ENCODE peak calls at places on chromosomes 11 and 22, in four cellular contexts. M is GM12878, G is HepG2, H is K562. Y is an unnamed sample.

GRCh38 chr11:2837096-2837601 is 48.4 kb downstream of the CDKN1C start:
- DNase-seq in M (no peak), G (peak; percentile 62), H (peak; percentile 85), Y (peak; percentile 49)

GRCh38 chr11:103585401-103585800 is 451.0 kb upstream of the DDI1 start:
- DNase-seq in H (no peak), M (no peak), G (no peak), Y (no peak)

GRCh38 chr11:126350811-126351210 is 4.7 kb upstream of the ST3GAL4 start:
- DNase-seq in M (no peak), G (no peak), H (no peak), Y (no peak)

GRCh38 chr11:46296520-46297448 is 19.3 kb downstream of the CREB3L1 start:
- DNase-seq in M (no peak), G (no peak), H (peak; percentile 92), Y (peak; percentile 61)

GRCh38 chr11:78223320-78223954 is 34.7 kb downstream of the USP35 start:
- DNase-seq in H (no peak), M (peak; percentile 62), G (no peak), Y (no peak)

GRCh38 chr11:46389450-46390330 is 1.9 kb downstream of the CHRM4 start:
- DNase-seq in G (peak; percentile 61), H (peak; percentile 65), M (no peak), Y (peak; percentile 83)

GRCh38 chr11:71452354-71453020 is 516 bp upstream of the NADSYN1 start:
- DNase-seq in M (no peak), G (peak; percentile 11), H (no peak), Y (no peak)

GRCh38 chr11:76560219-76560618 is 110.3 kb downstream of the LRRC32 start:
- DNase-seq in M (no peak), H (no peak), G (no peak), Y (no peak)

GRCh38 chr11:1744879-1745700 is 5.3 kb downstream of the IFITM10 start:
- DNase-seq in M (no peak), H (no peak), G (no peak), Y (no peak)

GRCh38 chr11:113201055-113201818 is 113.1 kb upstream of the TTC12 start:
- DNase-seq in G (no peak), M (no peak), H (no peak), Y (no peak)

GRCh38 chr11:72740060-72740424 is 12.2 kb downstream of the ARAP1 start:
- DNase-seq in H (no peak), G (no peak), M (no peak), Y (no peak)

GRCh38 chr11:5380740-5381342 is 2.8 kb upstream of the OR51M1 start:
- DNase-seq in M (no peak), G (peak; percentile 52), H (peak; percentile 54), Y (peak; percentile 60)

GRCh38 chr22:35023692-35024363 is 42.1 kb upstream of the ISX start:
- DNase-seq in H (peak; percentile 74), G (no peak), M (no peak), Y (peak; percentile 86)

GRCh38 chr22:28032896-28033295 is 113.8 kb upstream of the PITPNB start:
- DNase-seq in H (no peak), M (no peak), G (no peak), Y (no peak)

GRCh38 chr11:898540-899190 is 11.9 kb downstream of the CHID1 start:
- DNase-seq in G (peak; percentile 23), M (no peak), H (no peak), Y (no peak)

GRCh38 chr11:22466809-22467208 is 128.6 kb downstream of the SLC17A6 start:
- DNase-seq in H (no peak), G (no peak), M (no peak), Y (no peak)
- TF ChIP-seq TARDBP in H (no peak), G (no peak), M (no peak), Y (no peak)

GRCh38 chr22:47406896-47407295 is 644.4 kb downstream of the TBC1D22A start:
- DNase-seq in H (no peak), M (no peak), G (no peak), Y (no peak)
- TF ChIP-seq TARDBP in H (no peak), M (no peak), G (no peak), Y (no peak)

DNA sequence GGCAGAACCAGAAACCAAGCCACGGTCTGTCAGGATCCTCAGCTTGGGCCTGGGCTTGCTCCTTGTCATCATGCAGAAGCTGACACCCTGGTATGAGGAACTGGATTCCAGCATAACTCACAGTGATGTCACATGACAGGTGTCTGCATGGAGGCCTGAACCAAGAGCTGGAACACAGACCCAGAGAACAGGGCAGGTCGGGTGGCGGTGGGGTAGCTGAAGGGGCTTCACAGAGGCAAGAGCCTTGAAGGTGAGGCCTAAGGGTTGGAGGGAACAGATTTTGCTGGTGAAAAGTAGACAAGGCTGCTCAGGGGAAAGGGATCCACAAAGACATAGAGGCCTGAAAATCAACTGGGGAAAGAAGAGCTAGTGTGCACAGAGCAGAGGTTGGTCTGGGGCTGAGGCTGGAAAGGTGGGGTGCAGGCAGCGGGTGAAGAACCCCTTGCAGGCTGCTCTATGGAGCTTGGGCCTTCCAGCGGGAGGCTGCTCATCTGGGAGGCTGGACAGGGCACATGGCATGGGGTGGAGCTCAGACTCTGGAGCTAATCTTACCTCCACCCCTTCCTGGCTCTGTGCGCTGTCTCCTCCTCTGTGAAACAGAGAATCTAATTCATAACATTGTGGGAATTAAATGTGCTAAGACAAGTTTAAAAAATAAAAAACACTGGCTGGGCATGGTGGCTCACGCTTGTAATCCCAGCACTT is 18.4 kb upstream of the RPS3 start:
- DNase-seq in G (peak; percentile 60), H (no peak), M (no peak), Y (no peak)
- TF ChIP-seq TARDBP in G (no peak), H (no peak), M (no peak), Y (no peak)

DNA sequence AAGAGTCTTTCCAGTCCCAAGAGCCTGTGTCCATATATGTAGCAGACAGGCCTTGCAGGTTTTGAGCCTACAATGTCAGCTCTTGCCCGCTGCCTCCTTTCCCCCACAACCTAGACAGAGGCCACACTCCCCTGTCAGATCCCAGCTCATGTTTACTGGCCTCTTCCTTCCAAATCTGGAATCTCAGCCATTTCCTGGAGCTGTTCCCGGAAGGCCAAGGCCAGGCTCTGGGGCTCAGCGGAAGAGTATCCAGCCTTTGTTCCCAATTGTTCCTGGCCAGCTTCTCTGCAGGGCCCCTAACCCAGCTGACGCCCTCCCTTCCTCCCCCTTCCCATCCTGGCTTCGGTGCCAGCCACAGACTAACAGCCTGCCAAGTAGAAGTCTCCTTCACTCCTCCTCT is 1.0 kb upstream of the ROBO4 start:
- DNase-seq in M (no peak), H (no peak), G (peak; percentile 44), Y (no peak)
- TF ChIP-seq TARDBP in M (no peak), H (no peak), G (peak; percentile 35), Y (no peak)

GRCh38 chr22:25334091-25334490 is 114.7 kb downstream of the CRYBB2 start:
- DNase-seq in M (peak; percentile 0), G (peak; percentile 49), H (peak; percentile 22), Y (peak; percentile 73)
- TF ChIP-seq TARDBP in M (no peak), G (no peak), H (no peak), Y (no peak)

DNA sequence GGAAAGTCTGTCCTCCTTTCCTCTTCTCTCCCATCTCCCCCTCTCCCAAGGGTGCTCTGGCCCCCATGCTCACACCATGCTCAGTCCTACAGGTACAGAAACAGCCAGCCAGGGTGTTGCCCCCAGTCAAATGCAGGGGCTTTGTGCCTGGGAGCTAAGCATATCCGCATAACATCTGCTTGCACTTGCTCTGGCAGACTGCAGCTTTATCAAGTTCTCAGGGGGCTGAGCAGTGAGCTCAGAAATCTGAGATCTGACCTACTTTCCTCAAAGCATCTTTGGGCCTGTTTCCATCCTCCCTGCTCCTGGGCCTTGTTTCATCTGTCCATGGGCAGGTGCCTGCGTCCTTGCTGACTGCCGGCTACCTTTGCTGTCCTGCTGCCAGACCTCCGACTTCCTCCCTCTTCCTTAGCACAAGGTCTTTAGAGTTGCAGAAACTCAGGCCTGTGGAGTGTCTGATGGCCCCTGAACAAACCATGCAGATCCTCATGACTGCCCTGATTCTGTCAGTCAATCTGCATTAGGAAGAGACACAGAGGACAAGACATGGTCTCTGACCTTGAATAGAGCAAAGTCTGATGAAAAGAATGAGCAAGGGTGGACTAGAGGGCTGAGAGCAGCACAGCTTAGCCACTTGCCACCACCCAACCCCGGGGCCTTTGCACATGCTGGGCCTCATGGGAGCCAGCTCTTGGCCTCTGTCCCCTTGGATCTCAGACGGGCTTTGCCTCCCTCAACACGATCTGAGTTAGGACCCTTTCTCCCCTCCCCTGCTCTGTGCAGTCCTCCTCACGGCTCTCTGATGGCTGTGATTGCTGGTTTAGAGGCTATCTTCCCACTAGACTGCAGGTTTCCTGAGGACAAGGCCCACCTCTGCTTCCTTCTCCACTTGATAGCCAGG is 131.4 kb upstream of the B3GAT1 start:
- DNase-seq in G (no peak), H (no peak), M (no peak), Y (no peak)
- TF ChIP-seq TARDBP in G (no peak), H (no peak), M (no peak), Y (no peak)

GRCh38 chr11:122601131-122602125 is 54.1 kb upstream of the UBASH3B start:
- DNase-seq in M (no peak), G (peak; percentile 40), H (no peak), Y (no peak)

GRCh38 chr11:122595246-122595645 is 60.3 kb upstream of the UBASH3B start:
- DNase-seq in G (no peak), M (no peak), H (no peak), Y (no peak)

GRCh38 chr11:122599434-122599833 is 56.1 kb upstream of the UBASH3B start:
- DNase-seq in H (no peak), M (no peak), G (no peak), Y (no peak)

GRCh38 chr11:122600290-122600689 is 55.2 kb upstream of the UBASH3B start:
- DNase-seq in H (no peak), M (no peak), G (no peak), Y (no peak)

GRCh38 chr11:122598971-122599370 is 56.6 kb upstream of the UBASH3B start:
- DNase-seq in M (no peak), G (no peak), H (no peak), Y (no peak)
- TF ChIP-seq TARDBP in M (no peak), G (no peak), H (no peak), Y (no peak)

DNA sequence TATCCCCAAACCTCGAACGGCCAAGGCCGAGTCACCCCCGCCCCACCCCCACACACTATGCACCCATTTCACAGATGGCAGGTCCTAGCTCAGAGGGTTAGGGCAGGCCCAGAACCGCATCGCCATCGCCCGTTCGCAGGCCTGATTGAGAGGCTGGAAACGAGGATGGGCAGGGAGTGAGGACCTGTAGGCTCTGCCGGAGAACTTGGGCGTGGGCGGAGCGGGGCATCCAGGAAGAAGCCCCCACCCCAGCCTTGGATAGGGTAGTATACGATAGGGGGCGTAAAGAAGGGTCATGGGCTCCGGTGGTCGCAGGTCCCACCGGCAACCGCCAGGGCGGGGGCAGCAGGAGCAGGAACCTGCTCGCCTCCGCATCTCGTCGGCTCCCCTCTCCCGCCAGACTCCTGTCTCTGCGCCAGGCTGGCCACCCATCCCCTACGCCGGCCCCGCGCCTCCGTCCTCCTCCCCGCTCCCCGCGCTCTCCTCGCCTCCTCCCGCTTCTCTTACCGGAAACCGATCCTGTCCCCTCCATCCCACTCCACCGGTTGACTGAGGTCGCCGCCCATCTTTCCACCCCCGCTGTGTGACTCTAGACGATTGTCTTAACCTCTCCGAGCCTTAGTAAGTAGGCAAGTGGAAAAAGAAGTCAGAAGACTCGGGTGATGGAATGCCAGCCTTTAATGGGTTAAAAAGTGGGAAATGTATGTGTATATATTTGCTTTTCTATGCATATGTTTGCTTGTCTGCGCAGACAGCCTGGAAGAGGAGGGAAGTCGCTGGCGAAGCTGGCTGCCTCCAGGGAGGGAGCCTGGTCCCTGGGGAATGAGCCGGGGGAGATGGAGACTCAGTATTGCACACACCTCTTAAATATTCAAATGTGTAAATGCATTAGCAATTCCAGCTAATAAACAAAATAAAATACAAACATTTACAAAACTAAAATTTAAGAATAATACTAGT is 52.8 kb downstream of the CYTH4 start:
- DNase-seq in M (no peak), G (no peak), H (no peak), Y (peak; percentile 50)
- TF ChIP-seq TARDBP in M (no peak), G (no peak), H (no peak), Y (no peak)

GRCh38 chr11:58656348-58656747 is 33.9 kb downstream of the CNTF start:
- DNase-seq in H (no peak), M (no peak), G (no peak), Y (no peak)
- TF ChIP-seq TARDBP in H (no peak), M (no peak), G (no peak), Y (no peak)

Y was measured in HEK293T.